ENCODE peak calls at places on chromosomes 11 and 22, in nine cellular contexts. Q is endothelial cell of umbilical vein, X is stomach, R is NB4, V is thoracic aorta, T is astrocyte of the spinal cord, Z is spleen, C is endodermal cell, G is IMR-90. B is an unnamed sample.

GRCh38 chr22:21989049-21989448 is 6.5 kb upstream of the TOP3B start:
- DNase-seq in Q (no peak), X (no peak), R (no peak), V (no peak), T (no peak), Z (no peak), C (no peak), G (no peak), B (no peak)

GRCh38 chr11:112285918-112286317 is 25.3 kb upstream of the PLET1 start:
- DNase-seq in Q (no peak), X (no peak), R (no peak), V (no peak), T (peak), Z (no peak), C (no peak), G (peak), B (peak)

GRCh38 chr11:99979052-99979451 is 708.0 kb upstream of the ARHGAP42 start:
- DNase-seq in Q (no peak), X (no peak), R (no peak), V (no peak), T (no peak), Z (no peak), C (no peak), G (no peak), B (no peak)

GRCh38 chr22:17712441-17712840 is 61.8 kb downstream of the BID start:
- DNase-seq in Q (peak), X (no peak), R (no peak), V (no peak), T (peak), Z (no peak), C (no peak), G (peak), B (peak)

GRCh38 chr11:106619320-106619990 is 398.8 kb downstream of the GUCY1A2 start:
- DNase-seq in Q (no peak), X (no peak), R (no peak), V (no peak), T (no peak), Z (no peak), C (no peak), G (no peak), B (no peak)

GRCh38 chr11:7591992-7592391 is 78.2 kb downstream of the PPFIBP2 start:
- DNase-seq in Q (no peak), X (no peak), R (peak), V (no peak), T (no peak), Z (no peak), C (no peak), G (no peak), B (no peak)

GRCh38 chr11:100687032-100687629 is at the start of gene ARHGAP42:
- DNase-seq in Q (peak), X (peak), R (peak), V (no peak), T (peak), Z (peak), C (peak), G (peak), B (peak)

GRCh38 chr11:126438691-126439090 is 83.2 kb downstream of the ST3GAL4 start:
- DNase-seq in Q (no peak), X (no peak), R (peak), V (no peak), T (no peak), Z (no peak), C (no peak), G (no peak), B (peak)

GRCh38 chr11:125192194-125192593 is 27.6 kb downstream of the PKNOX2 start:
- DNase-seq in Q (peak), X (peak), R (no peak), V (no peak), T (no peak), Z (peak), C (peak), G (no peak), B (no peak)

GRCh38 chr11:129322941-129323340 is 52.7 kb upstream of the BARX2 start:
- DNase-seq in Q (no peak), X (no peak), R (no peak), V (no peak), T (no peak), Z (no peak), C (peak), G (no peak), B (no peak)

GRCh38 chr11:2699185-2699530 is 636 bp downstream of the KCNQ1OT1 start:
- DNase-seq in Q (peak), X (no peak), R (peak), V (no peak), T (no peak), Z (peak), C (no peak), G (peak), B (no peak)

GRCh38 chr11:2700415-2701211 is 819 bp upstream of the KCNQ1OT1 start:
- DNase-seq in Q (peak), X (peak), R (peak), V (no peak), T (no peak), Z (peak), C (peak), G (no peak), B (peak)

GRCh38 chr11:2697871-2698270 is 1.9 kb downstream of the KCNQ1OT1 start:
- DNase-seq in Q (no peak), X (no peak), R (no peak), V (no peak), T (no peak), Z (no peak), C (no peak), G (no peak), B (no peak)

GRCh38 chr11:2699531-2700414 is at the start of gene KCNQ1OT1:
- DNase-seq in Q (peak), X (peak), R (peak), V (peak), T (peak), Z (peak), C (peak), G (peak), B (peak)

DNA sequence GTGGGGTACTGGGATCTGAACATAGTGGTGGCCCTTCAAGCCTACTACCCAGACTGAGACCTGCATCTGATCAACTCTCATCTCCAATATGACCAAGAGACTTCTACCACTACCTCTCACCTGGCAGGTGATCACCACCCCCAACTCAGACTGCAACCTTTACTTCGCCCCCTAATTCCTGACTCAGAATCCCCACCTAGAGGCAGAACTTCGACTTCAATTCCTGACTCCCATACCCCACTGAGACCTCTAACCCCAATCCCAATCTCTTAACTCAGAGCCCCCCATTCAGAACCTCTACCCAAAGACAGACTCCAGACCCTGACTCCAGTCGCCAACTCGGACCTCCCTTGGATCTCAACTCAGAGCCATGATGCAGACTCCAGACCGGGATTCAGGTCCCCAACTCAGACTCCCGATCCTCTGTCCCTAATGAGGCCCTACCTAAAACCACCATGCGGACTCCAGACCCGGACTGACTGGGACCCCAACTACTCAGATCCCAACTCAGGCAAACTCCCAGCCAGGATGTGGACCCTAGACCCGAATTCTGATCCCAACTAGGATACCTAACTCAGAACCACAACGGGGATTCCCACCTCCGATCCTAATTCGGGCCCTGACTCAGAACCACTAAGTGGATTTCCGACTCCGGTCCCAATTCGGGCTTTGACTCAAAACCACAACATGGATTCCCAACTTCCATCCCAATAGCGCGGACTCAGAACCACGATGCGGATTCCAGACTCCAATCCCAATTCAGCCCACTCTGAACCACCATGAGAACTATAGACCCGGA is 1.2 kb downstream of the KCNQ1OT1 start:
- DNase-seq in Q (no peak), X (no peak), R (no peak), V (no peak), T (no peak), Z (peak), C (peak), G (no peak), B (peak)
- TF ChIP-seq CTCF in Q (no peak), X (no peak), R (no peak), V (no peak), T (no peak), Z (no peak), C (no peak), G (no peak), B (no peak)

DNA sequence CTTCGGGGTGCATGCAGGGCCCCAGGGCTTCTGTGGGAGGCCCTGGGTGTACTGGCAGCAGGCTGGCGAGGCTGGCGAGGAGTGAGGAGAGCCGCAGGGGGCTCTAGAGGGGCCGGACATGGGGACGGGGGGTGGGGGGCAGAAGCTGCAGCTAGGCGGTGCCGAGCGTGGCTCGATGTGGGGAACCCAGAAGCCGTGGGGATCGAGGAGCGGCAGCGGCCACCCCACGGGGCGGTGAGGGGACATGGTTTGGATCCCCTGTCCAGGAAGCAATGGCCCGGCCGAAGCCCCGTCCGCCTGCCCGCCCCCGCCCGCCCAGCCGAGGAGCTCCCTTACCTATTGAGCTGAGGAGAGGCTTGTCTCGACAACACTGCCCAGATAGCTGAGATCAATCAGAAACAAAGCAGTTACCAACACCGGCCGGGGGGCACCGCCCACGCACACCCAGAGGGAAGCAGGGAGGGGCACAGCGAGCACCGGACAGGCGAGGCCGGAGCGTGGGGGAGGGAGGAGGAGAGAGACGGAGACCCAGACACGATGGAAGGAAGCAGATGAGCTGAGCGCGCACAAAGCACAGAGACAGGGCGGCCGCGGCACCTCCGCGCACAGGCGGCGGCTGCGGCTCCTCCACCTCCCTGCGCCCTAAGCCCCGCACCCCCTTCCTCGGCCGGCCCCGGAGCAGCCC is 38.7 kb downstream of the IGSF9B start:
- DNase-seq in Q (no peak), X (no peak), R (no peak), V (no peak), T (no peak), Z (no peak), C (no peak), G (no peak), B (no peak)
- H3K4me3 ChIP-seq in Q (no peak), X (no peak), R (no peak), V (no peak), T (no peak), Z (no peak), C (no peak), G (no peak), B (no peak)

DNA sequence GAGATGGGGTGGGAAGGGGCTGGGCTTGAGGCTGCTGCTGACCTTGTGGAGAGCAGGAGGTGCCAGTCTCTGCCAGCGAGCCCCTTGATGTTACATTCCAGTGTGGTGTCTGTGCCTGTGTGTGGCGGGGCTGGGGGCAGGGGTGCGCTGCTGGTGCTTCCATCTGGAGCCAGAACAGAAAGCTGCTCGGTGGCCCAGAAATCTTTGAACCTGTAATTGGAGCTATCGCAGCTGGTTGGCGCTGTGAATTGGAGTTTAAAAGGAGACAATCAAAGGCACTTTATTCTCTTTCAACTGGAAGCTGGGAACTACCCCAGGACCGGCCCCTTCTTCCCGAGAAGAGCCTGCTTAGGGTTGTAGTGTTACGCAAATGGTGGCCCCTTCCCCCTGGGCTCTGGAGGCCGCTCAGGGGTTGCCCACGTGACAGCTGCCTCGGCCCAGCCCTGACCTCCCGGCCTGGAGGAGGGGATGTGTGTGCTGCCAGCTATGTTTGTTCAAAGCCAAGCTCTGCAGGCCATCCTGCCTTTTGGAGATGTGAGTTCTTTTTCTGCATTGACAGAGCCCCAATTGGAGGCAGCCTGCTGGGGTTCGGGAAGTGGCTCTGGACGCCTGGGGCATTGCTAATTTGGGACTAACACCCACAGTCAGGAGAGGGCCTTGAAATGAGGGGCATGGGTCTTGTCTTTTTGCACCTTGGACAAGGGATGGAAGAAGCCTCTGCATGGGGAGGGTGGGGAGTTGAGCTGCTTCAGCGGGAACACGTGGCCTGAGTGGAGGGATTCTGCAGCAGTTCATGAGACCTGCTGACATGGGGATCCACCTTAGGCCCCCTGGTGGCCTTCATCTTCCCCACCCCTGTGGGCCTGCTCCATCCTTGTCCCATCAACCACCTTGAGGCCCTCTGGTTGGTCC is 14.0 kb upstream of the ARSA start:
- DNase-seq in Q (peak), X (no peak), R (peak), V (no peak), T (peak), Z (no peak), C (peak), G (peak), B (peak)
- TF ChIP-seq CTCF in Q (peak), X (no peak), R (peak), V (no peak), T (peak), Z (no peak), C (peak), G (peak), B (peak)

DNA sequence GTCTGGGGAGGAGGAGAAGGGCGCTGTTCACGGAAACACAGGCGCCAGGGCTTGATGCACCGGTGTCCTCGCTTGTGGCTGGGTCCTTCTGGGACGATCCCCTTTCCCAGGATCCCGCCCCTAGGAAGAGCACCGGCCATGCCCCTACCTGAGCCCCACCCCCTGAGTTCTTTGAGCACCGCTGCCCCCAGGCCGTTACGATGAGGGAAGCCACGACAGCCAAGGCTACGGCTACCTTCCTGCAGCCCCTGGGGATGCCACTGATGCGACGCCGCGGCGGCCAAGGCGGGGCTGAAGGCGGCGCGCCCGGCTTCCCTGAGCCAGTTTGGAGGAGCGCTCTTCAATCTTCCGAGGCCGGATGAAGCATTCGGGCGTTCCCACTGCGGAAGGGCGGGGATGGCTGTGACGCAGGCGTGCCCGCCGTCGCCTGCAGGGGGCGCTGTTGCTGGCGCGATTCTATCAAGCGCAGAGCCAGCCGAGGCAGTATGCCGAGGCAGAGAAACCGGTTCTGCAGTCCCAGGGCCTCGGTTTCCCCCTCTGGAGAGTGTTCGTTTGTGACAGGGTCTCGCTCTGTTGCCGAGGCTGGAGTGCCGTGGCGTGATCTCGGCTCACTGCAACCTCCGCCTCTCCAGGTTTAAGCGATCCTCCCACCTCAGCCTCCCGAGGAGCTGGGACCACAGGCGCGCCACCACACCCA is 9.7 kb upstream of the NEFH start:
- DNase-seq in Q (peak), X (peak), R (peak), V (no peak), T (peak), Z (peak), C (peak), G (peak), B (peak)
- H3K4me3 ChIP-seq in Q (no peak), X (peak), R (no peak), V (peak), T (peak), Z (peak), C (peak), G (peak), B (no peak)

GRCh38 chr11:76208438-76208828 is 2.1 kb upstream of the WNT11 start:
- DNase-seq in Q (no peak), X (no peak), R (no peak), V (no peak), T (no peak), Z (no peak), C (no peak), G (no peak), B (no peak)
- TF ChIP-seq CTCF in Q (no peak), X (no peak), R (no peak), V (no peak), T (no peak), Z (no peak), C (no peak), G (no peak), B (no peak)

DNA sequence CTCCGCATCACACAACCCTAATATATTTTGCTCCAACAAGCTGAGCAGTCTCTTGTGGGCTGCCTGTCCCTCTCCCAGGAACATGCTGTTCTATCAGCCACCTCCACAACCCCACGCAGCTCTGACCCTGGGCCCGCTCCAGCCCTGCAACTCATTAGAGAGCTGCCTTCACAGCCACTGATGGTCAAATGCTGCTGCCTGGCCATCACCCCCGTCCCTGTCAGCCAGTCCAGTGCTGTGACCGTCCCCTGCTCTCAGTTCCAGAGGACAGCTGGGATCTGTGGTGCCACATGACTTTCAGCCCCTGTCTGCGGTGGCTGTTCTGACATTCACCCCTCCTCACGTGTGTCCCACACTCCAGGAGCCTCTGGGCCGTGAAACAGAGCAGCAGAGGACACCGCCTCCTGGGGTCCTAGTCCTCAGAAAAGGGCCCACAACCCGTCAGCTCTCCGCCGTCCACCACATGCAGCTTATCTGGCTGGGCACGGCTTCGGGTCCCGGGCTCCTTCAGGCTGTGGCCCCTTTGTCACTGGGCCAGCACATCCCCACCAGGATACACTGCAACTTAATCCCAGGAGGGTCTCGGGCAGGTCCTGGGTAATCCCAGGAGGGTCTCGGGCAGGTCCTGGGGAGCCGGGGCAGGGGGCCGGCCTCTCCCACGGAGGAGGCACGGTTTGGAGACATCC is 14.9 kb downstream of the CRELD2 start:
- DNase-seq in Q (no peak), X (peak), R (no peak), V (no peak), T (no peak), Z (peak), C (no peak), G (no peak), B (peak)
- H3K4me3 ChIP-seq in Q (no peak), X (peak), R (no peak), V (peak), T (no peak), Z (no peak), C (no peak), G (no peak), B (no peak)

GRCh38 chr22:19884954-19885751 is 30.5 kb upstream of the GNB1L start:
- DNase-seq in Q (no peak), X (no peak), R (no peak), V (no peak), T (no peak), Z (peak), C (peak), G (no peak), B (no peak)
- TF ChIP-seq CTCF in Q (no peak), X (no peak), R (no peak), V (no peak), T (no peak), Z (no peak), C (no peak), G (no peak), B (no peak)

GRCh38 chr22:46052801-46053562 is 76.0 kb upstream of the WNT7B start:
- DNase-seq in Q (peak), X (peak), R (no peak), V (no peak), T (peak), Z (peak), C (peak), G (no peak), B (peak)

GRCh38 chr22:46051646-46052045 is 74.7 kb upstream of the WNT7B start:
- DNase-seq in Q (no peak), X (peak), R (no peak), V (no peak), T (no peak), Z (peak), C (peak), G (no peak), B (no peak)

GRCh38 chr22:46053563-46054090 is 76.7 kb upstream of the WNT7B start:
- DNase-seq in Q (peak), X (peak), R (no peak), V (no peak), T (peak), Z (peak), C (no peak), G (peak), B (peak)

GRCh38 chr22:46050916-46051614 is 74.1 kb upstream of the WNT7B start:
- DNase-seq in Q (no peak), X (peak), R (no peak), V (no peak), T (no peak), Z (peak), C (peak), G (no peak), B (no peak)

DNA sequence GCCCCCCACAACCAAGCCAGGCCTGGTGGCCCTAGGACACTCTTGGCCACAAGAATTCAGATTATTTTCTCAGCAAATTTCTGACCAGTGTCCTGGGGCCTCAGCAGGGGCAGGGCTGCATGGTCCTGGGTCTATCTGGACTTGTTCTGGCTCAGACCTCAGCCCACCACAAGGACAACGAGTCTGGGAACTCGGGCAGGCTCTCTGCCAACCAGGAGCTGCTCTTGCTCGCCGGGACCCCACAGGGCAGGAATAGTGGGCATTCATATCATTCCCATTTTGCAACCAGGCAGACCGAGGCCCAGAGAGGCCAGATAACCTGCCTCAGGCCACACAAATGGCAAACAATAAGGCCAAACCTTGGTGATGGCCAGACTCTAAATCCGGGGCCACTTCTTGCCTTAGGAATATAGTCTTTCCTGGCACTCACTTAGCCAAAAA is 75.4 kb upstream of the WNT7B start:
- DNase-seq in Q (no peak), X (peak), R (no peak), V (no peak), T (peak), Z (peak), C (peak), G (no peak), B (no peak)
- H3K4me3 ChIP-seq in Q (no peak), X (peak), R (no peak), V (peak), T (no peak), Z (peak), C (no peak), G (no peak), B (peak)

GRCh38 chr22:37239336-37240239 is 4.5 kb downstream of the RAC2 start:
- DNase-seq in Q (no peak), X (no peak), R (no peak), V (no peak), T (no peak), Z (peak), C (peak), G (no peak), B (no peak)
- TF ChIP-seq CTCF in Q (no peak), X (no peak), R (no peak), V (no peak), T (no peak), Z (no peak), C (peak), G (no peak), B (no peak)

B was measured in fibroblast of mammary gland.